ENCODE peak calls at places on chromosomes 16 and 17, in five cellular contexts. One of them, this sample, is unnamed.

GRCh38 chr16:75621170-75621477 is 2.0 kb downstream of the ADAT1 start:
- DNase-seq in H1: no peak
- DNase-seq in mesenchymal stem cell: peak; percentile 63
- DNase-seq in neuronal stem cell: no peak
- DNase-seq in trophoblast cell: no peak
- DNase-seq in this sample: no peak

GRCh38 chr17:557371-557770 is 157.3 kb downstream of the VPS53 start:
- DNase-seq in H1: no peak
- DNase-seq in mesenchymal stem cell: peak; percentile 38
- DNase-seq in neuronal stem cell: no peak
- DNase-seq in trophoblast cell: no peak
- DNase-seq in this sample: no peak

GRCh38 chr17:81254955-81255717 is 16.0 kb downstream of the NDUFAF8 start:
- DNase-seq in H1: peak; percentile 21
- DNase-seq in mesenchymal stem cell: peak; percentile 74
- DNase-seq in neuronal stem cell: no peak
- DNase-seq in trophoblast cell: peak; percentile 15
- DNase-seq in this sample: peak; percentile 90

GRCh38 chr16:18999045-18999393 is 15.3 kb downstream of the TMC7 start:
- DNase-seq in H1: no peak
- DNase-seq in mesenchymal stem cell: no peak
- DNase-seq in neuronal stem cell: no peak
- DNase-seq in trophoblast cell: no peak
- DNase-seq in this sample: no peak

GRCh38 chr16:48160575-48160974 is 4.8 kb upstream of the ABCC12 start:
- DNase-seq in H1: no peak
- DNase-seq in mesenchymal stem cell: no peak
- DNase-seq in neuronal stem cell: no peak
- DNase-seq in trophoblast cell: no peak
- DNase-seq in this sample: no peak

GRCh38 chr17:77963441-77963840 is 4.9 kb downstream of the TNRC6C start:
- DNase-seq in H1: no peak
- DNase-seq in mesenchymal stem cell: peak; percentile 79
- DNase-seq in neuronal stem cell: peak; percentile 53
- DNase-seq in trophoblast cell: no peak
- DNase-seq in this sample: no peak

GRCh38 chr17:58412064-58412703 is 5.2 kb downstream of the RNF43 start:
- DNase-seq in H1: no peak
- DNase-seq in mesenchymal stem cell: no peak
- DNase-seq in neuronal stem cell: no peak
- DNase-seq in trophoblast cell: no peak
- DNase-seq in this sample: no peak

GRCh38 chr16:4868573-4868972 is 21.3 kb downstream of the UBN1 start:
- DNase-seq in H1: no peak
- DNase-seq in mesenchymal stem cell: no peak
- DNase-seq in neuronal stem cell: no peak
- DNase-seq in trophoblast cell: no peak
- DNase-seq in this sample: no peak

GRCh38 chr17:34675143-34675542 is 95.8 kb downstream of the TMEM132E start:
- DNase-seq in H1: no peak
- DNase-seq in mesenchymal stem cell: no peak
- DNase-seq in neuronal stem cell: no peak
- DNase-seq in trophoblast cell: no peak
- DNase-seq in this sample: peak; percentile 19

GRCh38 chr16:28982418-28982817 is 2.4 kb upstream of the LAT start:
- DNase-seq in H1: no peak
- DNase-seq in mesenchymal stem cell: no peak
- DNase-seq in neuronal stem cell: no peak
- DNase-seq in trophoblast cell: no peak
- DNase-seq in this sample: no peak

GRCh38 chr16:67296422-67296821 is 17.1 kb downstream of the PLEKHG4 start:
- DNase-seq in H1: no peak
- DNase-seq in mesenchymal stem cell: peak; percentile 80
- DNase-seq in neuronal stem cell: no peak
- DNase-seq in trophoblast cell: no peak
- DNase-seq in this sample: no peak

GRCh38 chr17:67629963-67630320 is 87.8 kb upstream of the NOL11 start:
- DNase-seq in H1: no peak
- DNase-seq in mesenchymal stem cell: peak; percentile 61
- DNase-seq in neuronal stem cell: no peak
- DNase-seq in trophoblast cell: no peak
- DNase-seq in this sample: no peak

GRCh38 chr16:31706925-31707324 is 166.7 kb upstream of the ZNF267 start:
- DNase-seq in H1: no peak
- DNase-seq in mesenchymal stem cell: no peak
- DNase-seq in neuronal stem cell: no peak
- DNase-seq in trophoblast cell: no peak
- DNase-seq in this sample: no peak

GRCh38 chr17:39781028-39781800 is 43.5 kb downstream of the GRB7 start:
- DNase-seq in H1: no peak
- DNase-seq in mesenchymal stem cell: no peak
- DNase-seq in neuronal stem cell: no peak
- DNase-seq in trophoblast cell: no peak
- DNase-seq in this sample: no peak

GRCh38 chr17:19551148-19551547 is 17.5 kb downstream of the SLC47A1 start:
- DNase-seq in H1: no peak
- DNase-seq in mesenchymal stem cell: no peak
- DNase-seq in neuronal stem cell: no peak
- DNase-seq in trophoblast cell: no peak
- DNase-seq in this sample: no peak

GRCh38 chr16:14199624-14200023 is 128.5 kb downstream of the MRTFB start:
- DNase-seq in H1: no peak
- DNase-seq in mesenchymal stem cell: no peak
- DNase-seq in neuronal stem cell: no peak
- DNase-seq in trophoblast cell: no peak
- DNase-seq in this sample: no peak

GRCh38 chr16:12972246-12972645 is 70.8 kb downstream of the SHISA9 start:
- DNase-seq in H1: no peak
- DNase-seq in mesenchymal stem cell: no peak
- DNase-seq in neuronal stem cell: no peak
- DNase-seq in trophoblast cell: no peak
- DNase-seq in this sample: no peak

GRCh38 chr16:4576008-4576407 is 19.9 kb downstream of the C16orf96 start:
- DNase-seq in H1: no peak
- DNase-seq in mesenchymal stem cell: no peak
- DNase-seq in neuronal stem cell: no peak
- DNase-seq in trophoblast cell: no peak
- DNase-seq in this sample: no peak

GRCh38 chr16:76970087-76970744 is 220.8 kb upstream of the MON1B start:
- DNase-seq in H1: no peak
- DNase-seq in mesenchymal stem cell: no peak
- DNase-seq in neuronal stem cell: no peak
- DNase-seq in trophoblast cell: peak; percentile 96
- DNase-seq in this sample: no peak

GRCh38 chr17:80192268-80192667 is 22.4 kb downstream of the CARD14 start:
- DNase-seq in H1: no peak
- DNase-seq in mesenchymal stem cell: no peak
- DNase-seq in neuronal stem cell: no peak
- DNase-seq in trophoblast cell: no peak
- DNase-seq in this sample: peak; percentile 34

GRCh38 chr16:1265090-1265630 is 9.3 kb downstream of the TPSD1 start:
- DNase-seq in H1: no peak
- DNase-seq in mesenchymal stem cell: no peak
- DNase-seq in neuronal stem cell: no peak
- DNase-seq in trophoblast cell: peak; percentile 90
- DNase-seq in this sample: no peak
- H2AFZ ChIP-seq in H1: no peak overlapping the region
- H2AFZ ChIP-seq in mesenchymal stem cell: no peak overlapping the region
- H2AFZ ChIP-seq in neuronal stem cell: no peak overlapping the region
- H2AFZ ChIP-seq in trophoblast cell: no peak overlapping the region
- H2AFZ ChIP-seq in this sample: no peak overlapping the region

DNA sequence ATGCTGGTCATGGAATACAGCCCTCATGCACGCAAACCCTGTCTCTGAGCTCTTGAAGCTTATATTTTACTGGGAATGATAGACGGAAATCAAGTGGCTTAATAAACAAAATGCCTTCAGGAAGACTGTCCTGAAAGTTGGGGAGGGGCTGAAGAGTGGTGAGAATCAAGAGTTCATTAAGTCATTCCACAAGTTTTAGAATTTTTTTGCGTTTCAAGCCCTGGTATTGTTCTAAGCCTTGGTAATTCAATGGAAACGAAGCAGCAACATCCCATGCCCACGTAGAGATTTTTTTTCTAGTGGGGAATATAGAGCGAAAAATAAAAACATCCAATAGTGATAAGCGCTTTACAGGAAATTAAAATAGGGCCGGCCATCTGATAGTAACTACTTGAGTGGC is 532 bp downstream of the PFAS start:
- DNase-seq in H1: no peak
- DNase-seq in mesenchymal stem cell: no peak
- DNase-seq in neuronal stem cell: no peak
- DNase-seq in trophoblast cell: no peak
- DNase-seq in this sample: no peak
- H2BK12ac ChIP-seq in H1: no peak overlapping the region
- H2BK12ac ChIP-seq in mesenchymal stem cell: no peak overlapping the region
- H2BK12ac ChIP-seq in neuronal stem cell: no peak overlapping the region
- H2BK12ac ChIP-seq in trophoblast cell: no peak overlapping the region
- H2BK12ac ChIP-seq in this sample: no peak overlapping the region

DNA sequence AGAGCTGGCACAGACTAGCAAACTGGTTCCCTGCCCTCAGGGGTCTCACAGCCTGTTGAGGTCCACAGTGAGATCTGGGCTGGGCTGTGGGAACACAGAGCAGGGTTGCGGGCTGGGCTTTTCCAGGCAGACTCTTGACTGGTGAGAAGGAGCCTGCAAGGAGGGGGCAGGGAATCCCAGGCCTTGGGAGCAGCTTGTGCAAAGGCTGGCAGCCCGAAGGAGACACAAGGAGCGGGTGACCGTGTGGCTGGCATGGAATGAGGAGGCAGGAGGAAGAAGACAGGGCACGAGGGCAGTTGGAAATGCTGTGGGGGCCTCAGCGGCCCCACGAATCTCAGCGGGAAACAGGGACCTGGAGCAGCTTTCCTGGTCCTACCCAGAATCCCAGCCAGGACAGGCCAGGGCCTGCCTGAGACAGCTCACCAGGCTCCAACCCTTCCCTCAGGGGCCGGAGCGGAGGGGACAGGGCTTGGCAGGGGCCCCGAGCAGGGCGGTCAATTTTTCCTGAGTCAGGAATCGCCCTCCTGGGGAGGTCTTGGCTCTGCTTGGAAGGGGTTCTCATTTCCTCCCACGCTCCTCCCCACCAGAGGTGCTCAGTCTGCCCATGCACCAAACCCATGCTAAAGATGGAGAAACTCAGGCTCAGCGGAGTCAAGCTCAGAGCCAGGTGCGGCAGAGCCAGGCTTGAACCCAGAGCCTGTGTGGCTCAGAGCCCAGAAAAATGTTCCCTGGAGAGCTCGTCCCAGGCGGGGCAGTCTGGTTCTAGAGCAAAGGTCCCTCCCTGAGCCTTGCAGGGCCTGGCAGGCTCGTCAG is 9.2 kb upstream of the SNN start:
- DNase-seq in H1: no peak
- DNase-seq in mesenchymal stem cell: no peak
- DNase-seq in neuronal stem cell: no peak
- DNase-seq in trophoblast cell: no peak
- DNase-seq in this sample: peak; percentile 51
- H2AFZ ChIP-seq in H1: peak overlapping the region; percentile 95
- H2AFZ ChIP-seq in mesenchymal stem cell: no peak overlapping the region
- H2AFZ ChIP-seq in neuronal stem cell: peak overlapping the region; percentile 79
- H2AFZ ChIP-seq in trophoblast cell: peak overlapping the region; percentile 8
- H2AFZ ChIP-seq in this sample: no peak overlapping the region

DNA sequence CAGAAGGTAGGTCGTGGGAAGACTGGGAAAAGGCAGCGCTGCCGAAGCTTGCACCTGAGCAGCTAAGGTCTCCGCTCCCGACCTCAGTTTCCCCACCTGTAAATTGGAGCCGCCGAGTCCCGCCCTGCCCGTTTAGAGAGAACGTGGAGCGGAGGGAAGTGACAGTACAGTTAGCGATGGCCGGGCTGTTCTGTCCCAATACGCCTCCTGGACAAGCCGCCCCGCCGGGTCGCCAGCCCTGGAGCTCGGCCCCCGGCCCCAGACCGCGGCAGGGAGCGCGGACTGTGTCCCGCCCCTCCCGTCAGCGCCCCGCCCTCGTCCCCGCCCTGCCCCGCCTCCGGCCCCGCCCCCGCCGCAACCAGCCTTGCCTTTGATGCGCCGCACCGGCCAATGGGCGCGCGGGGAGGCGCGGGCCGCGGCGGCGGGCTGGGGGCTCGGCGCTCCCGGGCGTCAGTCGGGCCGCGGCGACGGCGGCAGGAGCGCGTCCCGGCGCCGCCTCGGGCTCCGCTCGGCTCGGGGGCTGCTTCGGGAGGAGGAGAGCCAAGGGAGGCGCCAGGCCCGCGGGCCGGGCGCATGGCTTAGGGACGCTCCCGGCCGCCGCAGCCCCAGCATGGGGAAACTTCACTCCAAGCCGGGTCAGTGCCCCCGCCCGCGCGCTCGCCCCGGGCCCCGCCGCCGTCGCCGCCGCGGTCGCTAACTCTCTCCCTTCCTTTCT is at the start of gene NKD1:
- DNase-seq in H1: no peak
- DNase-seq in mesenchymal stem cell: peak; percentile 42
- DNase-seq in neuronal stem cell: peak; percentile 74
- DNase-seq in trophoblast cell: peak; percentile 41
- DNase-seq in this sample: peak; percentile 80
- H2BK12ac ChIP-seq in H1: no peak within 1 kb of the TSS
- H2BK12ac ChIP-seq in mesenchymal stem cell: no peak within 1 kb of the TSS
- H2BK12ac ChIP-seq in neuronal stem cell: no peak within 1 kb of the TSS
- H2BK12ac ChIP-seq in trophoblast cell: peak within 1 kb of the TSS; percentile 74
- H2BK12ac ChIP-seq in this sample: no peak within 1 kb of the TSS

DNA sequence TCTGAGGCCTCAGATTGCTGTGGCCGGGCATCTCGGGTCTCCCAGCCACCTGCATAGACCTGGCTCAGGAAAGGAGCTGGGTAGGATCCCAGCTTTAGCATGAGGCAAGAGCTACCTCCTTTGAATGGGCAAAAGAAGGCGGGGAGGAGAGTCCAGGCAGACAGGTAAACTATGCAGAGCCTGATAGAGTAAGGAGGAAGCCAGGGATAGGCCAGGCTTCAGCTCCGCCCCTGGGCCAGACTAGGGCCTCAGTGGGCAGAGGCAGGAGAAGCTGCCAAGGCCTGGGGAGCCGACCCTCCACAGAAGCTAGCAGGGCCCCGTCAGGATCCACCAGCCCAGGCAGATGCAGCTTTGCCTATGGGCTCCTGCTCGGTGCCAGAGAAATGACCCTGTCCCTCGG is 22.6 kb upstream of the UBE2G1 start:
- DNase-seq in H1: no peak
- DNase-seq in mesenchymal stem cell: no peak
- DNase-seq in neuronal stem cell: no peak
- DNase-seq in trophoblast cell: no peak
- DNase-seq in this sample: peak; percentile 91
- H2AFZ ChIP-seq in H1: no peak overlapping the region
- H2AFZ ChIP-seq in mesenchymal stem cell: no peak overlapping the region
- H2AFZ ChIP-seq in neuronal stem cell: peak overlapping the region; percentile 35
- H2AFZ ChIP-seq in trophoblast cell: no peak overlapping the region
- H2AFZ ChIP-seq in this sample: no peak overlapping the region

GRCh38 chr16:86347916-86348555 is 162.3 kb upstream of the FOXF1 start:
- DNase-seq in H1: no peak
- DNase-seq in mesenchymal stem cell: no peak
- DNase-seq in neuronal stem cell: no peak
- DNase-seq in trophoblast cell: no peak
- DNase-seq in this sample: no peak
- H2BK12ac ChIP-seq in H1: peak overlapping the region; percentile 68
- H2BK12ac ChIP-seq in mesenchymal stem cell: peak overlapping the region; percentile 23
- H2BK12ac ChIP-seq in neuronal stem cell: no peak overlapping the region
- H2BK12ac ChIP-seq in trophoblast cell: no peak overlapping the region
- H2BK12ac ChIP-seq in this sample: no peak overlapping the region

This sample was measured in H9.